ENCODE peak calls at places on chromosomes 11 and 22, in seven cellular contexts. T is prostate gland, V is GM23338, Y is HL-60, D is SK-N-SH, U is sigmoid colon, L is stomach. Z is an unnamed sample. For H3K27me3, the result is how much of the 10 kb centered on the place peaks cover.

GRCh38 chr22:25057013-25057881 is 104.7 kb downstream of the KIAA1671 start:
- DNase-seq in Y (peak), U (peak), L (peak), D (peak), T (peak), V (peak), Z (peak)

GRCh38 chr11:102812188-102812587 is 14.2 kb upstream of the MMP1 start:
- DNase-seq in V (no peak), Y (no peak), U (no peak), D (no peak), L (no peak), T (no peak), Z (no peak)

GRCh38 chr22:22098457-22099193 is 116.0 kb upstream of the TOP3B start:
- DNase-seq in D (no peak), T (no peak), U (no peak), Y (no peak), V (no peak), L (no peak), Z (no peak)

GRCh38 chr11:82384308-82384707 is 349.4 kb downstream of the FAM181B start:
- DNase-seq in L (no peak), D (no peak), T (no peak), Y (no peak), V (peak), U (no peak), Z (no peak)

GRCh38 chr11:36091256-36091811 is 147.5 kb downstream of the LDLRAD3 start:
- DNase-seq in T (no peak), L (no peak), V (no peak), U (no peak), Y (peak), D (no peak), Z (no peak)

GRCh38 chr11:24820541-24820940 is 323.7 kb downstream of the LUZP2 start:
- DNase-seq in T (no peak), U (no peak), Y (no peak), V (no peak), D (no peak), L (no peak), Z (no peak)

GRCh38 chr11:11813288-11813962 is 28.3 kb upstream of the USP47 start:
- DNase-seq in Y (no peak), D (no peak), U (peak), L (peak), V (no peak), T (no peak), Z (no peak)

GRCh38 chr22:37331034-37331428 is 48.7 kb downstream of the CYTH4 start:
- DNase-seq in Y (no peak), D (no peak), V (no peak), T (no peak), L (no peak), U (no peak), Z (no peak)

GRCh38 chr22:33302049-33302545 is 243.9 kb upstream of the SYN3 start:
- DNase-seq in D (peak), T (peak), Y (peak), V (peak), L (peak), U (peak), Z (peak)

GRCh38 chr11:42521994-42522393 is 789.8 kb upstream of the API5 start:
- DNase-seq in Y (no peak), L (no peak), V (no peak), U (no peak), T (no peak), D (no peak), Z (no peak)

GRCh38 chr11:94653561-94653960 is 86.4 kb downstream of the PIWIL4 start:
- DNase-seq in Y (no peak), D (no peak), V (no peak), U (no peak), L (no peak), T (no peak), Z (no peak)

GRCh38 chr11:119094816-119095065 is 6.9 kb downstream of the DPAGT1 start:
- DNase-seq in Y (no peak), T (peak), U (peak), D (peak), L (peak), V (peak), Z (peak)

GRCh38 chr11:66126808-66127555 is 56.9 kb downstream of the PACS1 start:
- DNase-seq in U (peak), D (no peak), T (peak), L (peak), V (peak), Y (peak), Z (no peak)

GRCh38 chr11:61551630-61552029 is 29.2 kb downstream of the SYT7 start:
- DNase-seq in V (no peak), T (peak), Y (no peak), L (peak), D (peak), U (no peak), Z (no peak)

GRCh38 chr11:39365809-39366436 is 2093.5 kb downstream of the LRRC4C start:
- DNase-seq in V (peak), T (no peak), L (no peak), U (no peak), Y (no peak), D (no peak), Z (no peak)

GRCh38 chr22:46075764-46076531 is 74.4 kb upstream of the PPARA start:
- DNase-seq in T (no peak), D (no peak), L (peak), U (peak), Y (no peak), V (no peak), Z (peak)

GRCh38 chr11:123218451-123218850 is 23.4 kb upstream of the CLMP start:
- DNase-seq in D (no peak), Y (no peak), V (peak), U (no peak), T (no peak), L (no peak), Z (no peak)

GRCh38 chr11:99739464-99740089 is 718.8 kb downstream of the CNTN5 start:
- DNase-seq in Y (no peak), T (no peak), D (peak), U (no peak), L (no peak), V (peak), Z (no peak)

GRCh38 chr11:19225599-19225998 is 15.1 kb downstream of the E2F8 start:
- DNase-seq in Y (no peak), V (no peak), D (no peak), T (no peak), U (no peak), L (no peak), Z (no peak)

GRCh38 chr22:43843783-43844530 is 18.4 kb downstream of the SULT4A1 start:
- DNase-seq in U (no peak), D (peak), V (no peak), L (no peak), T (no peak), Y (no peak), Z (no peak)

GRCh38 chr22:35540600-35541253 is at the start of gene RASD2:
- DNase-seq in T (peak), L (no peak), D (no peak), Y (peak), U (peak), V (peak), Z (peak)

GRCh38 chr11:109604506-109604905 is 182.5 kb downstream of the C11orf87 start:
- DNase-seq in L (no peak), T (no peak), U (no peak), V (no peak), D (no peak), Y (no peak), Z (no peak)

GRCh38 chr11:64996710-64997380 is at the start of gene BATF2:
- DNase-seq in T (peak), L (peak), Y (peak), D (peak), V (peak), U (peak), Z (peak)

GRCh38 chr11:120391297-120391696 is 55.1 kb downstream of the ARHGEF12 start:
- DNase-seq in T (no peak), V (peak), L (no peak), U (no peak), D (no peak), Y (no peak), Z (no peak)

GRCh38 chr11:120431633-120432032 is 79.9 kb upstream of the GRIK4 start:
- DNase-seq in V (peak), L (no peak), U (no peak), Y (no peak), D (peak), T (no peak), Z (no peak)

GRCh38 chr11:14423633-14424032 is 64.7 kb upstream of the RRAS2 start:
- DNase-seq in Y (peak), T (no peak), D (no peak), L (no peak), V (no peak), U (no peak), Z (no peak)

GRCh38 chr11:112216591-112217105 is 9.6 kb upstream of the PTS start:
- DNase-seq in Y (no peak), L (no peak), V (no peak), D (no peak), T (no peak), U (no peak), Z (no peak)

GRCh38 chr22:22926359-22927195 is 39.0 kb downstream of the IGLL5 start:
- DNase-seq in T (no peak), L (no peak), Y (no peak), V (no peak), U (no peak), D (no peak), Z (no peak)

GRCh38 chr11:33696931-33697638 is 3.5 kb downstream of the C11orf91 start:
- DNase-seq in Y (no peak), L (no peak), D (no peak), T (no peak), U (no peak), V (no peak), Z (no peak)

GRCh38 chr22:50264104-50264745 is 2.7 kb upstream of the MAPK12 start:
- DNase-seq in L (no peak), D (no peak), Y (no peak), T (no peak), U (no peak), V (no peak), Z (no peak)

GRCh38 chr11:12717851-12718291 is 43.6 kb downstream of the TEAD1 start:
- DNase-seq in D (no peak), U (no peak), Y (no peak), V (no peak), L (no peak), T (no peak), Z (no peak)

GRCh38 chr11:70503201-70503877 is 105.0 kb downstream of the CTTN start:
- DNase-seq in V (no peak), U (peak), L (no peak), D (no peak), T (no peak), Y (no peak), Z (no peak)

GRCh38 chr22:29641052-29641780 is 37.8 kb downstream of the NF2 start:
- DNase-seq in L (no peak), Y (no peak), D (no peak), V (no peak), T (peak), U (peak), Z (no peak)

GRCh38 chr11:91790346-91790745 is 434.3 kb upstream of the FAT3 start:
- DNase-seq in Y (no peak), D (peak), V (no peak), T (no peak), U (no peak), L (no peak), Z (no peak)

GRCh38 chr11:79263001-79263400 is 177.8 kb downstream of the TENM4 start:
- DNase-seq in Y (no peak), L (peak), U (peak), T (no peak), V (no peak), D (no peak), Z (no peak)

GRCh38 chr11:57306156-57306876 is 18.4 kb downstream of the TNKS1BP1 start:
- DNase-seq in L (no peak), U (peak), D (no peak), T (no peak), V (no peak), Y (no peak), Z (no peak)

GRCh38 chr11:45857834-45858492 is 10.7 kb downstream of the CRY2 start:
- DNase-seq in V (no peak), D (peak), T (no peak), L (peak), U (peak), Y (peak), Z (peak)
- TF ChIP-seq POLR2AphosphoS5 in V (no peak), D (no peak), T (peak), L (peak), U (no peak), Y (no peak), Z (no peak)

DNA sequence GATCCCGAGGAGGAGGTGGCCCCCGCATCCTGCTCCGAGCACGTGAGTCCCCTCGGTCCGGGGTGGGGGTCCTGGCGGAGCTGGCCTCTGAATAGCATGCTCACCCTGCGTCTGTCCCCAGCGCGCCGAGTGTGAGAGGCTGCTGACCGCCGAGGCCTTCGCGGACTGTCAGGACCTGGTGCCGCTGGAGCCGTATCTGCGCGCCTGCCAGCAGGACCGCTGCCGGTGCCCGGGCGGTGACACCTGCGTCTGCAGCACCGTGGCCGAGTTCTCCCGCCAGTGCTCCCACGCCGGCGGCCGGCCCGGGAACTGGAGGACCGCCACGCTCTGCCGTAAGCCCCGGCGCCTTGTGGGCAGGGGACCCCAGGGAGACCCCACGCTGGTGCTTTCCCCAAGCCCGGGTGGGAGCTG is 3.5 kb downstream of the MUC2 start:
- DNase-seq in T (no peak), L (no peak), V (no peak), D (no peak), Y (no peak), U (peak), Z (no peak)
- H3K27me3 ChIP-seq in T (under half), L (under half), V (under half), D (under half), Y (under half), U (under half), Z (under half)

DNA sequence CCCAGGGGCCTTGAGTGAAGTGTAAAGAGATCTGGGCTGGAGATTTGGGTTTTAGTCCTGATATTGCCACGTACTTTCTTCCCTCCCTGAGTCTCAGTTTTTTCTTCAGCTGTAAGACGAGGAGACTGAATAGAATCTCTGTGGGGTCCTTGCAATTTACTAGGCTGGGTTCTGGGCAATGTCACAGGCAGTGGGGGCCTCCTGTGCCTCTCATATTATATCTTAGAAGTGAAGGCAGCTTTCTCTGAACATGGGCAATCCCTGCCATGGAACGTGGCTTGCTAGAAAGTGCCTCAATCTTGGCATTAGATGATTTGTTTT is 62.0 kb upstream of the PTPRJ start:
- DNase-seq in D (no peak), L (no peak), V (no peak), U (no peak), T (no peak), Y (no peak), Z (no peak)
- H3K4me3 ChIP-seq in D (peak), L (no peak), V (no peak), U (no peak), T (no peak), Y (no peak), Z (no peak)

GRCh38 chr22:27581688-27582087 is 219.9 kb downstream of the MN1 start:
- DNase-seq in T (no peak), U (peak), V (no peak), Y (no peak), L (peak), D (no peak), Z (no peak)
- TF ChIP-seq POLR2AphosphoS5 in T (no peak), U (peak), V (no peak), Y (no peak), L (peak), D (no peak), Z (no peak)

DNA sequence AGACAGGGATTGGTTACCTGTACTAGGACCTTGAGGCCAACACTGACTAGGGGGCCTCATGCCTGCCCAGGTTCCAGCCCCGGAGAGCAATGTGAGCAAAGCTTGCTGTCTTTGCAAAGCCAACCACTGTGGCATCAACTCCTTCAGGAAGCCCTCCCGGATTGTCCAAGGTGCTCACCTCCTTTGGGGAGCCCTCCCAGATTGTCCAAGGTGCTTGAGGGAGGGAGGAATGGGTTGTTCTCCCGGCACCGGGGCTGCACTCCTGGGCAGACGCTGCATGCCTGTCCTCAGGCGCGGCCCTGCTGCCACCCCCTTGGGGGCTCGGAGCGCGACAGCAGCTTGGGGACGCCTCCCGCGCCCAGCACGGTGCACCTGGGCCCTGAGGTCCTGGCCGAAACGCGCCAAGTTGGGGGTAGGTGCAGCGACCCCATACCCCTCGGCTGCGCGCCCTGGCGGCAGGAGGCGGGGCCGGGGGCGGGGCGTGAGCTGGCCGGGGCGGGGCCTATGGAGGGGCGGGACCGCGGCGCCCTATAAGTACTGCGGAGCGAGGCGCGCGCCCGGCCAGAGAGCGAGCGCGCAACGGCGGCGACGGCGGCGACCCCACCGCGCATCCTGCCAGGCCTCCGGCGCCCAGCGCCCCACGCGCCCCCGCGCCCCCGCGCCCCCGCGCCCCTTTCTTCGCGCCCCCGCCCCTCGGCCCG is at the start of gene CD81:
- DNase-seq in D (peak), T (no peak), V (no peak), U (no peak), L (peak), Y (no peak), Z (no peak)
- H3K27me3 ChIP-seq in D (under half), T (under half), V (under half), U (under half), L (under half), Y (under half), Z (under half)

GRCh38 chr11:16611395-16612233 is 126.8 kb upstream of the C11orf58 start:
- DNase-seq in Y (no peak), D (peak), U (no peak), L (no peak), T (no peak), V (peak), Z (no peak)
- H3K4me3 ChIP-seq in Y (no peak), D (peak), U (no peak), L (no peak), T (no peak), V (peak), Z (no peak)

Z was measured in breast epithelium.